ENCODE peak calls at places on chromosome 19, in ten cellular contexts. V, M, Q, G, T, W, R, F, D and X are unnamed samples.

GRCh38 chr19:41537789-41538188 is 38.2 kb upstream of the CEACAM21 start:
- DNase-seq in Q (no peak), G (no peak), R (no peak), V (no peak), M (no peak), D (no peak), F (peak; percentile 11), W (no peak), T (no peak), X (no peak)

GRCh38 chr19:35755550-35756371 is 1.1 kb downstream of the HSPB6 start:
- DNase-seq in Q (no peak), D (no peak), W (peak; percentile 79), G (peak; percentile 53), M (peak; percentile 55), R (peak; percentile 34), T (no peak), F (peak; percentile 76), V (no peak), X (no peak)

GRCh38 chr19:16594681-16595091 is 22.5 kb upstream of the SLC35E1 start:
- DNase-seq in M (no peak), W (no peak), F (no peak), T (no peak), V (no peak), R (peak; percentile 29), D (no peak), G (no peak), Q (no peak), X (no peak)

GRCh38 chr19:58033741-58034475 is at the start of gene ZSCAN1:
- DNase-seq in M (peak; percentile 91), G (peak; percentile 87), R (peak; percentile 25), D (no peak), Q (peak; percentile 99), F (peak; percentile 58), W (peak; percentile 66), T (no peak), V (peak; percentile 33), X (no peak)

GRCh38 chr19:44142014-44142523 is 715 bp downstream of the ZNF234 start:
- DNase-seq in M (no peak), W (no peak), G (peak; percentile 18), Q (no peak), R (peak; percentile 11), D (no peak), T (no peak), F (peak; percentile 43), V (no peak), X (peak; percentile 7)

GRCh38 chr19:55344444-55344843 is 4.8 kb downstream of the KMT5C start:
- DNase-seq in M (no peak), F (no peak), V (no peak), W (no peak), G (no peak), D (no peak), Q (no peak), T (no peak), R (no peak), X (no peak)

GRCh38 chr19:36528921-36529518 is 949 bp upstream of the ZNF260 start:
- DNase-seq in D (peak; percentile 4), T (no peak), V (no peak), F (no peak), G (peak; percentile 4), M (no peak), Q (peak; percentile 45), W (no peak), R (peak; percentile 18), X (no peak)

GRCh38 chr19:41298327-41298964 is 11.5 kb upstream of the CCDC97 start:
- DNase-seq in T (no peak), D (no peak), Q (peak; percentile 61), V (no peak), R (peak; percentile 66), M (peak; percentile 85), G (no peak), F (peak; percentile 93), W (peak; percentile 78), X (peak; percentile 33)

GRCh38 chr19:41702208-41702651 is 6.2 kb upstream of the CEACAM5 start:
- DNase-seq in T (no peak), W (no peak), V (no peak), G (no peak), Q (no peak), D (no peak), M (no peak), R (no peak), F (peak; percentile 43), X (no peak)

GRCh38 chr19:18659281-18660050 is 22.6 kb downstream of the KLHL26 start:
- DNase-seq in D (no peak), F (peak; percentile 33), Q (no peak), W (no peak), T (no peak), G (no peak), M (peak; percentile 31), R (no peak), V (no peak), X (no peak)

GRCh38 chr19:51326216-51327065 is 15.0 kb downstream of the IGLON5 start:
- DNase-seq in F (no peak), T (no peak), M (no peak), V (no peak), Q (no peak), R (no peak), W (no peak), D (no peak), G (no peak), X (no peak)

GRCh38 chr19:40601061-40601973 is at the start of gene LTBP4:
- DNase-seq in M (peak; percentile 28), T (no peak), W (peak; percentile 70), G (peak; percentile 60), R (no peak), Q (peak; percentile 56), V (peak; percentile 38), D (no peak), F (no peak), X (peak; percentile 48)

GRCh38 chr19:1222394-1222793 is 15.4 kb downstream of the CBARP start:
- DNase-seq in D (no peak), V (no peak), R (no peak), W (no peak), T (no peak), Q (peak; percentile 40), F (no peak), M (no peak), G (no peak), X (no peak)

GRCh38 chr19:1224047-1224825 is 13.6 kb downstream of the CBARP start:
- DNase-seq in F (no peak), G (no peak), T (no peak), D (no peak), R (no peak), M (no peak), W (no peak), Q (no peak), V (no peak), X (no peak)

GRCh38 chr19:1224847-1225246 is 13.0 kb downstream of the CBARP start:
- DNase-seq in D (no peak), V (no peak), W (no peak), T (no peak), F (no peak), Q (no peak), R (no peak), G (no peak), M (no peak), X (no peak)

GRCh38 chr19:1221904-1222255 is 15.9 kb downstream of the CBARP start:
- DNase-seq in W (no peak), T (no peak), V (no peak), G (no peak), R (no peak), D (no peak), Q (no peak), M (no peak), F (no peak), X (no peak)

GRCh38 chr19:1223018-1223855 is 14.6 kb downstream of the CBARP start:
- DNase-seq in T (no peak), F (peak; percentile 32), G (peak; percentile 61), R (no peak), M (no peak), Q (peak; percentile 81), V (no peak), D (no peak), W (no peak), X (peak; percentile 53)
- TF ChIP-seq CTCF in T (peak; percentile 40), F (peak; percentile 41), G (peak; percentile 44), R (no peak), M (no peak), Q (peak; percentile 25), V (no peak), D (peak; percentile 54), W (peak; percentile 30), X (no peak)

DNA sequence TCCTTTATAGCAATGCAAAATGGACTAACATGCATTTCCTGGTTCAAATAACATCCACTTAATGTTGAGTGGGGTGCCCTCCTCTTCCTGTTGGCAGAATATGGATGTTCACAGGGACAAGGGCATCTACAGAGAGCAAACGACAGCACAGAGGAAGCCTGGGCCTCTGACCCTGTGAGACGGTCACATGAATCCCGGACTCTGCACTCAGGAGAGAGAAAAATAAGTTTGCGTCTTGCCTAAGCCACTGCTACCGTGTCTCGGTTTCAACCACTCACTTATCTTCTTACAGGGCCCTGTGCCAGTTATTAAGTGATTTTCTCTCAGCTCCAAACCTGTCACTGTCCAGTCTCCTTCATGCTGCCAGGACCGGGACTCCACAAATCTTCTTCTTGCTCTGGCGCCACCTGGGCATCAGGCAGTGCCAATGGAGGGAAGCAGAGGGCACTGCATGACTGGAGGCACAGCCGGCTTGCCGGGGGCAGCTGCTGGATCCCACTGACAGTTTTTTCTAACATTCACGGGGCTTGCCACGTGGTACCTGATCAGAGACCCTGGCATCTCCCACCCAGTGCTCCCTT is 11.8 kb downstream of the LIG1 start:
- DNase-seq in Q (no peak), G (no peak), M (no peak), R (no peak), F (no peak), W (no peak), T (no peak), V (no peak), D (no peak), X (no peak)
- TF ChIP-seq CTCF in Q (no peak), G (no peak), M (no peak), R (no peak), F (no peak), W (no peak), T (no peak), V (no peak), D (no peak), X (no peak)

DNA sequence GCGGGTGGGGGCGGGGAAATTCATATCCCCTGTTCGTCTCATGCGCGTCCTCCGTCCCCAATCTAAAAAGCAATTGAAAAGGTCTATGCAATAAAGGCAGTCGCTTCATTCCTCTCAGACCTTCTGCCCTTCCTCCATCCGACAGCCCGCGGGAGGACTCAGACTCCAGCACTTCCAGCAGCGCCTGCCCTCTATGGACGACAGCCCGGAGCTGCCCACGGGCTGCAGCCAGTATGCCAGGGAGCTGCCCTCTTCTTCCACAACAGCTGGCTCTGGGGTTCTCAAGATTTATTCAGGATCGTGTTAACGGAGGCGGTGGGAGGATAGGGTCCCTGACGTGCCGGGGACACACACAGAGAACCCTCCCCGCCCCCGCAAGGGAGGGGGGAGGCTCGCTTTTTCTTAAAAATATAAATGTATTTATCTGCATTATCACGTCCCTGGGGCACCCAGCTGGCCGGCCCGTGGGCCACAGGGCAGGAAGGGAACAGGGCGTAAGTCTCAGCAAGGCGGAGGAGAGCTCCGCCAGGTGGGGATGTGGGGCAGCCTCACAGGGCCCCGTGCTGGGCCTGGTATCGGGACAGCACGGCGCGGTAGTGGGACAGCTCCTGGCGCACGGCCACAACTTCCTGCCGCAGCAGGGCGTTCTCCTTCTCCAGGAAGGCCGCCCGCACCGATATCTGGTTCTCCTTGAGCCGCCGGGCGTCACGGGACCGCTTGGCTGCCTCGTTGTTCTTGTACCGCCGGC is 6.7 kb downstream of the DBP start:
- DNase-seq in V (no peak), Q (peak; percentile 59), W (peak; percentile 82), T (no peak), F (no peak), R (no peak), M (peak; percentile 65), D (no peak), G (no peak), X (no peak)
- TF ChIP-seq CTCF in V (no peak), Q (no peak), W (no peak), T (no peak), F (no peak), R (no peak), M (no peak), D (no peak), G (no peak), X (no peak)

GRCh38 chr19:48752511-48753365 is at the start of gene FUT1:
- DNase-seq in Q (peak; percentile 60), F (peak; percentile 24), V (no peak), D (peak; percentile 88), T (no peak), W (peak; percentile 76), G (peak; percentile 70), R (peak; percentile 26), M (peak; percentile 96), X (peak; percentile 97)
- TF ChIP-seq CTCF in Q (peak; percentile 58), F (no peak), V (no peak), D (no peak), T (peak; percentile 26), W (no peak), G (peak; percentile 26), R (peak; percentile 19), M (no peak), X (peak; percentile 38)